ENCODE peak calls at places on chromosomes 1 and 21, in seven cellular contexts. I, T, R, C, H, J and F are unnamed samples.

GRCh38 chr1:198253668-198254067 is 96.9 kb downstream of the NEK7 start:
- DNase-seq in R (no peak), T (peak; percentile 64), J (peak; percentile 13), C (no peak), I (no peak), H (no peak), F (no peak)

GRCh38 chr1:208105756-208106155 is 138.4 kb downstream of the PLXNA2 start:
- DNase-seq in C (no peak), J (no peak), T (no peak), R (no peak), H (no peak), I (no peak), F (no peak)

GRCh38 chr1:19708558-19708957 is 43.9 kb downstream of the HTR6 start:
- DNase-seq in R (no peak), H (no peak), I (no peak), J (no peak), T (no peak), C (no peak), F (no peak)

GRCh38 chr21:45624356-45624854 is 19.1 kb upstream of the PCBP3 start:
- DNase-seq in H (no peak), I (no peak), C (no peak), T (no peak), R (no peak), J (no peak), F (no peak)

GRCh38 chr1:234004575-234004974 is 100.1 kb downstream of the SLC35F3 start:
- DNase-seq in T (no peak), C (no peak), J (no peak), I (no peak), R (no peak), H (no peak), F (no peak)

GRCh38 chr21:46154955-46155513 is 345 bp downstream of the FTCD start:
- DNase-seq in I (no peak), R (peak; percentile 22), C (no peak), H (no peak), J (no peak), T (no peak), F (no peak)

GRCh38 chr1:70586046-70586445 is 175.0 kb downstream of the CTH start:
- DNase-seq in I (no peak), J (no peak), R (no peak), H (no peak), T (no peak), C (no peak), F (no peak)

GRCh38 chr21:46599251-46599572 is 5.7 kb downstream of the S100B start:
- DNase-seq in J (no peak), H (no peak), T (no peak), I (no peak), R (no peak), C (peak; percentile 77), F (no peak)

GRCh38 chr1:153387001-153387400 is 3.9 kb downstream of the S100A8 start:
- DNase-seq in J (no peak), C (no peak), H (no peak), T (no peak), R (no peak), I (no peak), F (no peak)

GRCh38 chr1:41670558-41670957 is 186.1 kb upstream of the EDN2 start:
- DNase-seq in H (no peak), I (no peak), C (peak; percentile 77), T (no peak), J (no peak), R (no peak), F (no peak)